ENCODE peak calls at places on chromosomes 12 and 14, in five cellular contexts. R is ovary, Z is psoas muscle, Y is pancreas, W is RWPE1. L is an unnamed sample.

GRCh38 chr14:55814873-55815272 is 234.9 kb downstream of the KTN1 start:
- DNase-seq in R (no peak), Z (no peak), W (no peak), Y (no peak), L (no peak)

GRCh38 chr14:94795372-94795771 is 25.5 kb upstream of the GSC start:
- DNase-seq in Z (no peak), R (no peak), Y (no peak), W (peak), L (no peak)

GRCh38 chr12:65695077-65695865 is 129.0 kb upstream of the HMGA2 start:
- DNase-seq in W (peak), Y (peak), R (peak), Z (peak), L (peak)

GRCh38 chr14:69484444-69485113 is at the start of gene PLEKHD1:
- DNase-seq in Z (peak), W (peak), R (no peak), Y (no peak), L (no peak)

GRCh38 chr14:74219277-74219676 is 20.0 kb upstream of the VSX2 start:
- DNase-seq in Z (no peak), R (no peak), Y (no peak), W (no peak), L (no peak)

GRCh38 chr12:124913474-124914391 is 717 bp downstream of the UBC start:
- DNase-seq in R (peak), W (no peak), Y (peak), Z (peak), L (peak)

GRCh38 chr12:50563434-50563787 is 58.6 kb downstream of the DIP2B start:
- DNase-seq in R (no peak), Y (no peak), Z (no peak), W (no peak), L (no peak)

GRCh38 chr12:101793401-101793800 is 37.4 kb downstream of the GNPTAB start:
- DNase-seq in Y (no peak), R (no peak), Z (no peak), W (no peak), L (peak)

GRCh38 chr14:103207038-103207403 is 83.8 kb downstream of the TNFAIP2 start:
- DNase-seq in R (peak), W (no peak), Z (peak), Y (peak), L (no peak)

GRCh38 chr14:97580923-97581495 is 783.8 kb downstream of the VRK1 start:
- DNase-seq in R (no peak), W (peak), Y (no peak), Z (no peak), L (no peak)

DNA sequence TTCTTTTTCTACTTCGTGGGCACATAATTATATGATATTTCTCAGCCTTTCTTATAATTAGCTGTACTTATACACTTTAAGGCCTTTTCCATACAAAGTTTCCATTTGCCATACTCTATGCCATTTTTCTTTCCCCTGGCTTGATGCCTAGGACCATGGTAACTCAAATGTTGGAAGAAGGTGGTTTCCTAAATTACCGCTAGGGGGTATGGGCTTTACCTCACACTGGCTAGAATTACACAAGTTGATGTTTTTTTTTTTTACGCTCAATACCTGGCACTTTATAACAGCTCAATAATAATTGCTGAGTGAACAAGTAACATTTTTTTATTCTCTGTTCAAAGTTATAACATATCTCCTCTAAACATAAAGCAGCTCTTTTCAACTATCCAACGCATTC is 306.8 kb upstream of the LRFN5 start:
- DNase-seq in W (no peak), Z (no peak), R (no peak), Y (no peak), L (no peak)
- TF ChIP-seq CTCF in W (no peak), Z (no peak), R (no peak), Y (no peak), L (no peak)

DNA sequence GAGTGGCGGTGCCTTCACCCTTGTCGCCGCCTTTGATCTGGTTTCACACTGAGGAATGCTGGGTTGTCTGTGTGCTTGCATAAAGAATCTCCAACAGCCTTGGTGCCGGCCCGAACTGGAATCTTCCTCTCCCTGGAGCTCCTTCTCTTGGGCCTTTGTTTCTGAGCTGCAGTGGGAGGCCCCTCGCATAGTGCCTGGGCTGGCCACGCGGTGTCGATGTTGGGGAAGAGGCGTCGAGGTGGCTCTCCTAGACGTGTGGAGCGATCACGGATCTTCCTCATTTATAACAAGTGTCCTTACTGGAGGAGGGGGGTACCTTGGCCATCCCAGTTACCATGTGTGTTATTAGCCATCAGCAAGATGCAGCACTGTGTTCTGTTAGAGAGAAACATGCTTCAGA is 60.6 kb downstream of the ADGRD1 start:
- DNase-seq in R (no peak), Z (no peak), Y (no peak), W (no peak), L (no peak)
- H3K27ac ChIP-seq in R (no peak), Z (no peak), Y (no peak), W (no peak), L (no peak)

GRCh38 chr14:106442857-106443256 is 916.5 kb downstream of the TMEM121 start:
- DNase-seq in Z (no peak), R (no peak), Y (no peak), W (no peak), L (no peak)
- TF ChIP-seq CTCF in Z (no peak), R (no peak), Y (no peak), W (no peak), L (no peak)

GRCh38 chr14:53023325-53023724 is 72.5 kb upstream of the FERMT2 start:
- DNase-seq in W (no peak), R (no peak), Z (no peak), Y (no peak), L (no peak)

GRCh38 chr14:53019391-53019790 is 68.5 kb upstream of the FERMT2 start:
- DNase-seq in Z (no peak), W (no peak), R (no peak), Y (no peak), L (no peak)

GRCh38 chr14:53017837-53018236 is 67.0 kb upstream of the FERMT2 start:
- DNase-seq in Z (no peak), W (no peak), R (no peak), Y (no peak), L (no peak)

GRCh38 chr14:53022593-53022992 is 71.7 kb upstream of the FERMT2 start:
- DNase-seq in W (no peak), Z (no peak), Y (no peak), R (no peak), L (no peak)

GRCh38 chr14:53020193-53020932 is 69.5 kb upstream of the FERMT2 start:
- DNase-seq in Y (no peak), R (no peak), Z (no peak), W (no peak), L (no peak)
- H3K27ac ChIP-seq in Y (no peak), R (no peak), Z (no peak), W (no peak), L (no peak)

GRCh38 chr12:52175411-52176350 is 16.1 kb downstream of the KRT80 start:
- DNase-seq in Z (no peak), R (no peak), W (peak), Y (no peak), L (no peak)
- TF ChIP-seq CTCF in Z (no peak), R (no peak), W (no peak), Y (no peak), L (peak)

L was measured in brain microvascular endothelial cell.